ENCODE peak calls at places on chromosomes 16 and 17, in six cellular contexts. L, X, W, D, Q and Z are unnamed samples.

GRCh38 chr16:54236761-54237160 is 49.8 kb downstream of the IRX3 start:
- DNase-seq in L (no peak), X (no peak), W (no peak), D (no peak), Q (no peak), Z (no peak)

GRCh38 chr16:84617631-84618427 is at the start of gene COTL1:
- DNase-seq in L (peak), X (peak), W (peak), D (peak), Q (peak), Z (peak)

GRCh38 chr16:81335669-81336068 is 20.9 kb downstream of the GAN start:
- DNase-seq in L (no peak), X (no peak), W (no peak), D (no peak), Q (no peak), Z (no peak)

GRCh38 chr17:41618341-41619161 is 5.8 kb downstream of the KRT17 start:
- DNase-seq in L (peak), X (no peak), W (no peak), D (peak), Q (peak), Z (no peak)

GRCh38 chr17:55305321-55306087 is 40.7 kb downstream of the HLF start:
- DNase-seq in L (no peak), X (no peak), W (no peak), D (peak), Q (no peak), Z (no peak)

GRCh38 chr17:44906010-44906646 is 6.9 kb upstream of the EFTUD2 start:
- DNase-seq in L (no peak), X (no peak), W (no peak), D (peak), Q (no peak), Z (no peak)

GRCh38 chr16:56743840-56744239 is 13.9 kb downstream of the NUP93 start:
- DNase-seq in L (no peak), X (peak), W (no peak), D (peak), Q (no peak), Z (no peak)

GRCh38 chr17:6393368-6393952 is 41.5 kb downstream of the AIPL1 start:
- DNase-seq in L (no peak), X (no peak), W (no peak), D (no peak), Q (no peak), Z (no peak)

DNA sequence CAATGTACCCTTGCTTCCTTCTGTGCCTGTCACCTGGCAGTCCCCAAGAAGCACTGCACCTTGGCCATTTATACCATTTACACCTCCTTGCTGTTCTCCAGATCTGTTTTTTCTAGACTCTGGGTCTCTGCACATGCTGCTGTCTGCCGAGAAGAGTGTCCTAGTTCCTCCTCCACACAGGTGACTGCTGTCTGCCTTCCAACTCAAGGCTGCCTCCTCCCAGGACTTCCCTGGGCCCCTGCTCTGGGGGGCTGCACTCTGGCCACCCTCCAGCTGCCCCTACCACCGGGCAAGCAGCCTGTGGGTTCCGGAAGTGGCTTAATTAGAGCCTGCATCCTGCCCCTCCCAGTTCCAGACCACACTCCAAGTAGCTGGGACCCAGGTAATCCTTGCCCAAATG is 5.7 kb upstream of the LIMD2 start:
- DNase-seq in L (no peak), X (no peak), W (no peak), D (no peak), Q (no peak), Z (peak)
- H3K4me3 ChIP-seq in L (no peak), X (no peak), W (no peak), D (no peak), Q (no peak), Z (no peak)

DNA sequence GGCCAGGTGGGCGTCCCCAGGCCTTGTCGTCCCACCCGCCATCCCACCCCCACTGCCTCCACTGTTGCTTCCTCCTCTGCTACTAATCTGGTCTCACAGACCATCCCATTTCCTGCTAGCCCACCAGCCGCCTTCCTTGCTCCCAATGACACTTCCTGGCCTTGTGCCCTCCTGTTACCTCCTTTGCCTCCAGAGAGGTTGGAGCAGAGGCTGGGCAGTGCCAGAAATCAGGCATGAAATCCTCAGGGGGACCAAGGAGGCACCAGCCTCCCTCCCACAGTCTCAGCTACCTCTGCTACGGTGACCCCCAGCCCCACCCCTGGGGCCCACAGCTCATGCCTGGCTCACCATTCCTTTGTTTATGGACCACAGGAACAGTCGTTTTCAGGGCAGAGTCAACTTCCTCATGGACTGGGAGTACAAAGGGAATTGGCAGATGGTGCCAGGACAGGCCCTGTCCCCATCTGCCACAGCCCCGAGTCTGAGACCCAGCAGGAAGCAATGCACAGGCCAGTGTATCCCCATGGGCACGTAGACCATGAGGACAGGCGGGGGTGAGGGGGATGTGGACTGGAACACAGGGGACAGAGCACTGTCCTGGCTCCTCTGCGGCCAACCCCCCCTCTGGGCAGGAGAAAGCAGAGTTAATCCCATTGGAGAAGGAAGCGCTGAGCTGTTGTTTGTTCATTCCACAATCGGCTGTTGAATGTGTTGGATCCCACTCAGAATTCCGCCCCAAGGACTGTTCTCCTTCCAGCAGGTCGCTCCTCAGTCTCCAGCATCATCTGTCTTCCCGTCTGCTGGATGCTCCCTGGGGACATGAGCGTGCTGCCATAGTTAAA is 2.2 kb upstream of the CDH5 start:
- DNase-seq in L (peak), X (peak), W (no peak), D (peak), Q (no peak), Z (no peak)
- H3K27ac ChIP-seq in L (no peak), X (peak), W (peak), D (peak), Q (peak), Z (no peak)

GRCh38 chr16:14104066-14104465 is 32.9 kb downstream of the MRTFB start:
- DNase-seq in L (no peak), X (no peak), W (no peak), D (no peak), Q (no peak), Z (no peak)
- H3K4me3 ChIP-seq in L (no peak), X (no peak), W (no peak), D (no peak), Q (no peak), Z (no peak)

DNA sequence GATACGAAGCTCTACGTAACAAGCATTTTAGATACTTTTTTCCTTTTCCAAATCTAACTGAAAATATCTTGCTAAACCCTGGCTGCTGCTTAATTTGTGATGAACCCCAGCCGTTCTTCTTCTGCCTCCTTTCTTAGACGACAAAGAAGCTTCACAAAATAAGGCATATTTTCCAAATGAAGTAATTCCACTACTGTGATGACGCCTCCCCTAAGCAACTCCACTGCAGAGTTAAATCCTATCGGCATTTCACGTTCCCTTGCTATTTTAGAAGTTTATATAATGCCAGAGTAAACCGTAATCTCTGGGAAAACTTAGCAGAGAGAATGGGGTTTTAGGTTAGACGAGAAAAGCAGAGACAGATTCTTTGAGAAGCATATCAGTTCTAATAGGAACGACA is 683.1 kb upstream of the SALL1 start:
- DNase-seq in L (no peak), X (no peak), W (no peak), D (no peak), Q (no peak), Z (no peak)
- H3K27ac ChIP-seq in L (no peak), X (no peak), W (no peak), D (no peak), Q (no peak), Z (no peak)

GRCh38 chr16:11740567-11740966 is 2.1 kb downstream of the TXNDC11 start:
- DNase-seq in L (no peak), X (no peak), W (no peak), D (no peak), Q (no peak), Z (no peak)
- H3K4me3 ChIP-seq in L (no peak), X (no peak), W (peak), D (peak), Q (peak), Z (peak)

DNA sequence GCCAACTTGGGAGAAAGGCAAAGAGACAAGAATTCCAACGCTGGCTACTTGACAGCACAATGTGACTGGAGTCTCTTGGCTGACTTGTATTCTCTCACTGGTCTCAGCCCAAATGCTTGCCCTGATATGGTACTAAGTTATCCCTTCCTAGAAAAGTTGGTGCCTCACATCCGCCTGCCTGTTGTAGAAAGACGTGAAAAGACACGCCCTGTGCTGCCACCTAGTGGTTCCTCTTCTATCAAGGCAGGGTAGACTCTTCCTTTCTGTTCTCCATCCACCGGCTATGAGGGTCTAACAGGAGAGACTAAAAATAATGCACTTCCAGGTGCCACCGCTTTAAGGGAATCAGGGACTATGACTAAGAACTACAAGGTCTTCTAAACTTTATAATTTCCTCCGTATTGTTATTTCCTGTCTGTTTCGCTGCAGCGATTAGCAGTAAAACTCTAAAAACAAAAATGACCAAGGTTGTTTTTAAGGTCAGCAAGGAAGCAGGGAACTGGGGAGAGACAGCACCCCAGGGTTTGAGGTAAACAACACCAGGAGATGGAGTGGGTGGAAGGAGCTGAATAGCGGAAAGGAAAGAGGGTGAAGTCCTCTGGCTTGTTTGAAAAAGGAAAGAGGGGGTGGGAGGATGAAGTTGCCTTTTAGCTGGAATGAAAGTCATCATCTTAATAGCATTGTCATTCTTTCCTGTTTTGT is 109.5 kb downstream of the YPEL2 start:
- DNase-seq in L (peak), X (peak), W (peak), D (peak), Q (peak), Z (peak)
- H3K27ac ChIP-seq in L (peak), X (peak), W (peak), D (no peak), Q (no peak), Z (peak)